ENCODE peak calls at places on chromosome 19, in nine cellular contexts. F, L, I, Y, R, N, C, S and V are unnamed samples.

GRCh38 chr19:40691421-40692211 is 1.2 kb upstream of the NUMBL start:
- DNase-seq in F (peak; percentile 65), L (no peak), I (peak; percentile 59), Y (no peak), R (no peak), N (no peak), C (peak; percentile 46), S (no peak), V (no peak)

GRCh38 chr19:41298327-41298964 is 11.5 kb upstream of the CCDC97 start:
- DNase-seq in F (no peak), L (no peak), I (peak; percentile 80), Y (no peak), R (peak; percentile 82), N (peak; percentile 71), C (no peak), S (no peak), V (peak; percentile 45)

GRCh38 chr19:18002347-18002850 is 5.6 kb upstream of the ARRDC2 start:
- DNase-seq in F (no peak), L (no peak), I (no peak), Y (no peak), R (no peak), N (no peak), C (peak; percentile 27), S (no peak), V (no peak)

GRCh38 chr19:13051581-13052165 is 51.0 kb downstream of the LYL1 start:
- DNase-seq in F (peak; percentile 93), L (peak; percentile 84), I (peak; percentile 79), Y (peak; percentile 97), R (peak; percentile 24), N (no peak), C (no peak), S (peak; percentile 69), V (peak; percentile 84)

GRCh38 chr19:49391581-49392399 is 3.7 kb downstream of the KASH5 start:
- DNase-seq in F (peak; percentile 95), L (peak; percentile 95), I (peak; percentile 90), Y (peak; percentile 70), R (peak; percentile 60), N (peak; percentile 19), C (peak; percentile 88), S (peak; percentile 72), V (peak; percentile 81)

GRCh38 chr19:41850381-41850780 is 5.5 kb downstream of the DMRTC2 start:
- DNase-seq in F (no peak), L (no peak), I (no peak), Y (no peak), R (no peak), N (no peak), C (no peak), S (no peak), V (no peak)

GRCh38 chr19:10625003-10625761 is at the start of gene SLC44A2:
- DNase-seq in F (peak; percentile 93), L (peak; percentile 95), I (peak; percentile 82), Y (peak; percentile 66), R (peak; percentile 35), N (peak; percentile 6), C (peak; percentile 93), S (no peak), V (peak; percentile 97)

GRCh38 chr19:708154-709141 is at the start of gene PALM:
- DNase-seq in F (peak; percentile 87), L (peak; percentile 15), I (peak; percentile 34), Y (peak; percentile 56), R (no peak), N (no peak), C (peak; percentile 90), S (no peak), V (no peak)

GRCh38 chr19:44874317-44874716 is 16.7 kb upstream of the TOMM40 start:
- DNase-seq in F (no peak), L (no peak), I (no peak), Y (no peak), R (no peak), N (no peak), C (no peak), S (no peak), V (no peak)

GRCh38 chr19:18590273-18591272 is 2.0 kb downstream of the REX1BD start:
- DNase-seq in F (peak; percentile 99), L (no peak), I (peak; percentile 99), Y (peak; percentile 93), R (peak; percentile 57), N (peak; percentile 74), C (peak; percentile 89), S (peak; percentile 25), V (no peak)

GRCh38 chr19:29260477-29261317 is 47.7 kb upstream of the UQCRFS1 start:
- DNase-seq in F (peak; percentile 86), L (no peak), I (peak; percentile 69), Y (peak; percentile 32), R (peak; percentile 4), N (no peak), C (peak; percentile 52), S (peak; percentile 59), V (peak; percentile 29)

GRCh38 chr19:3950871-3951861 is 18.3 kb downstream of the NMRK2 start:
- DNase-seq in F (peak; percentile 62), L (no peak), I (no peak), Y (no peak), R (no peak), N (no peak), C (no peak), S (no peak), V (no peak)

GRCh38 chr19:11444059-11444458 is 8.6 kb downstream of the PRKCSH start:
- DNase-seq in F (no peak), L (no peak), I (no peak), Y (no peak), R (no peak), N (no peak), C (no peak), S (no peak), V (no peak)

GRCh38 chr19:36950335-36951119 is 34.4 kb downstream of the ZNF568 start:
- DNase-seq in F (no peak), L (no peak), I (peak; percentile 1), Y (no peak), R (no peak), N (no peak), C (no peak), S (no peak), V (no peak)

GRCh38 chr19:33434886-33435705 is 61.6 kb downstream of the CEBPG start:
- DNase-seq in F (no peak), L (no peak), I (peak; percentile 7), Y (no peak), R (peak; percentile 32), N (peak; percentile 17), C (peak; percentile 90), S (no peak), V (no peak)

GRCh38 chr19:30677702-30678101 is 305.5 kb downstream of the ZNF536 start:
- DNase-seq in F (no peak), L (no peak), I (no peak), Y (no peak), R (no peak), N (no peak), C (no peak), S (no peak), V (no peak)
- H3K36me3 ChIP-seq in F (no peaks in the 10 kb centered on the region), L (no peaks in the 10 kb centered on the region), I (no peaks in the 10 kb centered on the region), Y (no peaks in the 10 kb centered on the region), R (no peaks in the 10 kb centered on the region), N (no peaks in the 10 kb centered on the region), C (no peaks in the 10 kb centered on the region), S (no peaks in the 10 kb centered on the region), V (no peaks in the 10 kb centered on the region)

DNA sequence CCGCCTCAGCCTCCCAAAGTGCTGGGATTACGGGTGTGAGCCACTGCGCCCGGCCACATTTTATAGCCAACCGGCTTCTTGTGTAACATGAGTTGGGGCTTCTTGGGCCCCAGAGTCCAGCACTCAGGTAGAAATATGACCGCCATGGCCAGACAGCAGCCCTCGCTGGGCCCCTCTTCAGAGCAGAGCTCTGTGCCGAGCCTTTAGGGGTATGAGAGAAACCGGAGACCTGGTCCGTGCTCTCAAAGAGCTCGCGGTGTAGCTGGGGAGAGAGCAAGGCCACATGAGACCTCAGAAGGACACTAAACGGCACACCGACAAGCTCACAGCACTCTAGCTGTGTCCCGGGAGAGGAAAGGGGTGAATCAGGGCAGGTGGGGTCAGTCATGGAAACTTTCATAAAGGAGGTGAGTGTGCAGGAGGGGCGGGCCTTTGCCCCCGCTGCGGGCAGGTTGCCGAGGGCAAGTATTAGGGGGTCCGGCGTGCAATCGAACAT is 15.8 kb downstream of the ACTN4 start:
- DNase-seq in F (no peak), L (no peak), I (no peak), Y (no peak), R (no peak), N (no peak), C (no peak), S (no peak), V (no peak)
- H3K4me3 ChIP-seq in F (no peak overlapping the region), L (no peak overlapping the region), I (no peak overlapping the region), Y (no peak overlapping the region), R (no peak overlapping the region), N (no peak overlapping the region), C (no peak overlapping the region), S (no peak overlapping the region), V (no peak overlapping the region)

DNA sequence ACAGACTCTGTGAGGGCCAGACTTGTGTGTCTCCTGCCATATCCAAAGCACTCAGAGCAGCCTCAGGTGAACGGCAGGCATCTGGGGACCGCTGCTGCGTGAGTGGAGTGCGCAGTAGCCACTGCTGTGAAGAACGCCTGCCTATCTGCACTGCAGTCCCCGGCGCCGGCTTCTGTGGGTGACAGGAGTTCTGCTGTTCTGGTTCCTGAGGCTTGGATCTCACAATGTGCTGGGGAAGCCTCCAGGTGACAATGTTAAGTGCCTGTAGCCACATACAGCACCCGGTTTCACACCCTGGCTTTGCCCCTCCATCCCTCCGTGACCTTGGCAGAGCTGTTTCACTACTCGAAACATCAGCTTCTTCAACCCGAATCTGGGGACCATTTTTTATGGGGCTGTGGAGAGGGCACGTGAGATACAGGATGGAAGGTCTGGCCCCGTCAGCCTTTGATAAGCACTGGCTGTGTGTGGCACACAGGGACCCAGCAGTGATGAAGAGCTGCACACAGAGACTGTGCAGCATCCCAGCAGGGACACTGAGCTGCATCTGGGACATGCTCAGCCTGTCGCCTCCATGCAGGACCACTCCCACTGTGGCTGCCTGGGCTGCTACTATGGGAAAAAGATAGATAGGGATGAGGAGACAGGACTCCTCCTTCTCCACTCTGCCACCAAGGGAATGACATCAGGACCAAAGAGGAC is 28.3 kb downstream of the ELAVL1 start:
- DNase-seq in F (no peak), L (no peak), I (no peak), Y (no peak), R (no peak), N (no peak), C (no peak), S (no peak), V (no peak)
- H3K9ac ChIP-seq in F (no peak overlapping the region), L (no peak overlapping the region), I (no peak overlapping the region), Y (no peak overlapping the region), R (no peak overlapping the region), N (no peak overlapping the region), C (no peak overlapping the region), S (no peak overlapping the region), V (no peak overlapping the region)

GRCh38 chr19:47503130-47503822 is 11.6 kb downstream of the NAPA start:
- DNase-seq in F (no peak), L (no peak), I (no peak), Y (no peak), R (no peak), N (no peak), C (no peak), S (no peak), V (no peak)

GRCh38 chr19:47506459-47506858 is 8.4 kb downstream of the NAPA start:
- DNase-seq in F (no peak), L (no peak), I (no peak), Y (no peak), R (no peak), N (no peak), C (no peak), S (no peak), V (no peak)

GRCh38 chr19:47505506-47505905 is 9.4 kb downstream of the NAPA start:
- DNase-seq in F (no peak), L (no peak), I (no peak), Y (no peak), R (no peak), N (no peak), C (no peak), S (no peak), V (no peak)

GRCh38 chr19:47507031-47507430 is 7.8 kb downstream of the NAPA start:
- DNase-seq in F (no peak), L (no peak), I (no peak), Y (no peak), R (no peak), N (no peak), C (no peak), S (no peak), V (no peak)

GRCh38 chr19:47503823-47504145 is 11.1 kb downstream of the NAPA start:
- DNase-seq in F (no peak), L (no peak), I (no peak), Y (no peak), R (no peak), N (no peak), C (no peak), S (no peak), V (no peak)
- H3K36me3 ChIP-seq in F (peaks cover 27% of the 10 kb centered on the region), L (no peaks in the 10 kb centered on the region), I (peaks cover 2% of the 10 kb centered on the region), Y (peaks cover 12% of the 10 kb centered on the region), R (peaks cover 36% of the 10 kb centered on the region), N (peaks cover 7% of the 10 kb centered on the region), C (peaks cover 15% of the 10 kb centered on the region), S (peaks cover 57% of the 10 kb centered on the region), V (peaks cover 20% of the 10 kb centered on the region)